ENCODE peak calls at places on chromosomes 2 and 18, in six cellular contexts. T is heart left ventricle, Y is T-helper 2 cell, B is adipocyte, J is cardiac fibroblast, M is neural crest cell. S is an unnamed sample.

GRCh38 chr2:203673933-203674332 is 32.5 kb upstream of the CD28 start:
- DNase-seq in T (no peak), Y (peak; percentile 84), B (peak; percentile 60), J (peak; percentile 50), M (no peak), S (no peak)

GRCh38 chr18:46264255-46264654 is 160.1 kb downstream of the HAUS1 start:
- DNase-seq in T (no peak), Y (peak; percentile 48), B (peak; percentile 65), J (peak; percentile 78), M (no peak), S (no peak)

GRCh38 chr2:136395590-136395989 is 277.6 kb upstream of the CXCR4 start:
- DNase-seq in T (no peak), Y (no peak), B (no peak), J (no peak), M (no peak), S (no peak)

GRCh38 chr2:168090366-168091019 is 156.9 kb downstream of the STK39 start:
- DNase-seq in T (no peak), Y (no peak), B (no peak), J (no peak), M (no peak), S (no peak)

GRCh38 chr18:36127866-36128845 is 984 bp downstream of the SLC39A6 start:
- DNase-seq in T (peak; percentile 29), Y (no peak), B (peak; percentile 58), J (peak; percentile 34), M (peak; percentile 9), S (peak; percentile 21)

GRCh38 chr2:130760754-130761751 is 5.7 kb downstream of the AMER3 start:
- DNase-seq in T (no peak), Y (no peak), B (no peak), J (no peak), M (no peak), S (no peak)

GRCh38 chr2:30315391-30316055 is 84.2 kb downstream of the LBH start:
- DNase-seq in T (no peak), Y (peak; percentile 34), B (no peak), J (no peak), M (no peak), S (no peak)

GRCh38 chr2:9179572-9180201 is 26.9 kb upstream of the ASAP2 start:
- DNase-seq in T (no peak), Y (no peak), B (peak; percentile 78), J (peak; percentile 93), M (no peak), S (peak; percentile 46)

GRCh38 chr2:183070942-183071844 is 7.4 kb upstream of the DUSP19 start:
- DNase-seq in T (peak; percentile 44), Y (no peak), B (peak; percentile 37), J (peak; percentile 64), M (peak; percentile 44), S (peak; percentile 63)

GRCh38 chr2:232980683-232981082 is 32.4 kb downstream of the NGEF start:
- DNase-seq in T (no peak), Y (no peak), B (no peak), J (no peak), M (no peak), S (peak; percentile 19)

GRCh38 chr2:10901160-10901559 is 10.6 kb upstream of the KCNF1 start:
- DNase-seq in T (no peak), Y (no peak), B (peak; percentile 68), J (peak; percentile 20), M (no peak), S (no peak)

GRCh38 chr2:74554821-74555531 is 456 bp downstream of the DOK1 start:
- DNase-seq in T (peak; percentile 46), Y (peak; percentile 58), B (peak; percentile 61), J (peak; percentile 46), M (peak; percentile 49), S (peak; percentile 51)

GRCh38 chr2:219638217-219638947 is 11.0 kb downstream of the SLC4A3 start:
- DNase-seq in T (no peak), Y (no peak), B (no peak), J (no peak), M (no peak), S (no peak)

GRCh38 chr2:178397002-178397605 is 53.9 kb downstream of the PRKRA start:
- DNase-seq in T (no peak), Y (peak; percentile 69), B (peak; percentile 87), J (peak; percentile 68), M (no peak), S (no peak)

GRCh38 chr18:43484710-43485109 is 207.4 kb upstream of the SYT4 start:
- DNase-seq in T (no peak), Y (no peak), B (no peak), J (no peak), M (no peak), S (no peak)

GRCh38 chr2:176432439-176432838 is 163.2 kb downstream of the MTX2 start:
- DNase-seq in T (no peak), Y (no peak), B (no peak), J (no peak), M (no peak), S (no peak)

GRCh38 chr18:60965856-60966255 is 367.4 kb upstream of the CDH20 start:
- DNase-seq in T (no peak), Y (no peak), B (no peak), J (no peak), M (no peak), S (no peak)

GRCh38 chr2:158962074-158962473 is 6.4 kb upstream of the TANC1 start:
- DNase-seq in T (no peak), Y (no peak), B (no peak), J (no peak), M (no peak), S (no peak)

GRCh38 chr18:5546660-5547059 is 2.9 kb upstream of the EPB41L3 start:
- DNase-seq in T (no peak), Y (peak; percentile 16), B (peak; percentile 88), J (peak; percentile 84), M (peak; percentile 18), S (peak; percentile 48)

GRCh38 chr2:69715964-69716363 is 26.0 kb upstream of the ANXA4 start:
- DNase-seq in T (no peak), Y (peak; percentile 60), B (no peak), J (no peak), M (no peak), S (no peak)

GRCh38 chr2:47225061-47225783 is 70.1 kb upstream of the STPG4 start:
- DNase-seq in T (peak; percentile 79), Y (no peak), B (no peak), J (peak; percentile 93), M (no peak), S (peak; percentile 91)

GRCh38 chr2:148519013-148519412 is 125.5 kb upstream of the EPC2 start:
- DNase-seq in T (no peak), Y (no peak), B (no peak), J (no peak), M (no peak), S (no peak)

GRCh38 chr2:43121915-43122314 is 104.5 kb downstream of the ZFP36L2 start:
- DNase-seq in T (no peak), Y (no peak), B (no peak), J (no peak), M (no peak), S (no peak)

GRCh38 chr18:79294235-79294634 is 101.5 kb upstream of the NFATC1 start:
- DNase-seq in T (no peak), Y (no peak), B (no peak), J (no peak), M (no peak), S (no peak)

GRCh38 chr2:175931751-175932295 is 70.2 kb downstream of the LNPK start:
- DNase-seq in T (no peak), Y (no peak), B (peak; percentile 92), J (peak; percentile 51), M (no peak), S (no peak)

GRCh38 chr2:101617188-101617587 is 80.3 kb upstream of the MAP4K4 start:
- DNase-seq in T (no peak), Y (no peak), B (peak; percentile 62), J (peak; percentile 54), M (no peak), S (no peak)

GRCh38 chr2:60719331-60719730 is 36.7 kb upstream of the PAPOLG start:
- DNase-seq in T (no peak), Y (no peak), B (no peak), J (no peak), M (no peak), S (no peak)

GRCh38 chr18:2924920-2925319 is 78.1 kb downstream of the EMILIN2 start:
- DNase-seq in T (no peak), Y (no peak), B (no peak), J (no peak), M (no peak), S (no peak)

GRCh38 chr2:18620867-18621266 is 31.5 kb upstream of the NT5C1B start:
- DNase-seq in T (no peak), Y (no peak), B (no peak), J (no peak), M (no peak), S (no peak)

GRCh38 chr2:232261776-232262175 is 116.8 kb upstream of the ALPP start:
- DNase-seq in T (no peak), Y (no peak), B (peak; percentile 26), J (no peak), M (no peak), S (no peak)